ENCODE peak calls at places on chromosomes 16 and 17, in five cellular contexts. L is posterior vena cava; X is EL; Y is activated naive CD8-positive, alpha-beta T cell treated with anti-CD3 and anti-CD28 coated beads for 36 hours; V is lower lobe of right lung. E is an unnamed sample.

GRCh38 chr16:49763826-49764225 is 92.1 kb downstream of the ZNF423 start:
- DNase-seq in L (no peak), X (no peak), Y (no peak), V (no peak), E (no peak)

GRCh38 chr16:1194665-1195392 is 30.2 kb downstream of the TPSG1 start:
- DNase-seq in L (no peak), X (no peak), Y (peak; percentile 29), V (no peak), E (no peak)

GRCh38 chr17:43846221-43846712 is 709 bp upstream of the CD300LG start:
- DNase-seq in L (peak; percentile 95), X (peak; percentile 68), Y (peak; percentile 78), V (peak; percentile 90), E (peak; percentile 92)

GRCh38 chr17:69501591-69502468 is 87.3 kb downstream of the MAP2K6 start:
- DNase-seq in L (no peak), X (peak; percentile 20), Y (no peak), V (no peak), E (no peak)

GRCh38 chr16:19174478-19174877 is 6.4 kb downstream of the SYT17 start:
- DNase-seq in L (no peak), X (no peak), Y (no peak), V (no peak), E (no peak)

GRCh38 chr17:70050192-70050591 is 24.8 kb upstream of the KCNJ16 start:
- DNase-seq in L (no peak), X (peak; percentile 13), Y (no peak), V (no peak), E (no peak)

GRCh38 chr17:7215136-7215638 is 4.4 kb downstream of the DLG4 start:
- DNase-seq in L (peak; percentile 73), X (no peak), Y (no peak), V (no peak), E (peak; percentile 69)

GRCh38 chr17:80598813-80599545 is 54.3 kb downstream of the RPTOR start:
- DNase-seq in L (no peak), X (no peak), Y (no peak), V (no peak), E (no peak)

GRCh38 chr17:27861979-27862378 is 31.2 kb downstream of the LYRM9 start:
- DNase-seq in L (no peak), X (no peak), Y (no peak), V (no peak), E (no peak)

GRCh38 chr16:57092786-57093301 is 461 bp downstream of the CPNE2 start:
- DNase-seq in L (no peak), X (peak; percentile 40), Y (peak; percentile 70), V (peak; percentile 69), E (peak; percentile 78)

GRCh38 chr17:70804161-70804560 is 634.8 kb downstream of the KCNJ2 start:
- DNase-seq in L (no peak), X (peak; percentile 30), Y (no peak), V (no peak), E (no peak)

GRCh38 chr17:65064452-65065019 is 8.0 kb upstream of the GNA13 start:
- DNase-seq in L (no peak), X (peak; percentile 50), Y (no peak), V (no peak), E (no peak)

GRCh38 chr17:69175812-69176517 is 34.3 kb upstream of the ABCA6 start:
- DNase-seq in L (no peak), X (peak; percentile 91), Y (no peak), V (no peak), E (no peak)

GRCh38 chr16:74035816-74036215 is 260.8 kb upstream of the PSMD7 start:
- DNase-seq in L (no peak), X (no peak), Y (no peak), V (no peak), E (no peak)

GRCh38 chr17:28247671-28248556 is 71.1 kb upstream of the TMEM97 start:
- DNase-seq in L (no peak), X (no peak), Y (no peak), V (no peak), E (no peak)

GRCh38 chr17:30391534-30391933 is 12.8 kb downstream of the CPD start:
- DNase-seq in L (no peak), X (no peak), Y (no peak), V (no peak), E (no peak)

GRCh38 chr17:42005128-42005527 is 12.1 kb downstream of the DNAJC7 start:
- DNase-seq in L (no peak), X (no peak), Y (no peak), V (no peak), E (no peak)

GRCh38 chr17:19555746-19556145 is 22.1 kb downstream of the SLC47A1 start:
- DNase-seq in L (peak; percentile 61), X (no peak), Y (no peak), V (no peak), E (no peak)